ENCODE peak calls at places on chromosomes 1 and 21, in nine cellular contexts. E is transverse colon, M is fibroblast of lung, B is Calu3, I is AG09309, S is fibroblast of the aortic adventitia, Z is WERI-Rb-1, R is OCI-LY7, D is Peyer's patch. C is an unnamed sample.

GRCh38 chr1:112701227-112702066 is 5.5 kb downstream of the RHOC start:
- DNase-seq in R (no peak), B (no peak), Z (no peak), D (peak), S (no peak), I (no peak), E (no peak), M (no peak), C (no peak)

GRCh38 chr1:220511183-220511582 is 16.8 kb upstream of the MARK1 start:
- DNase-seq in Z (no peak), M (no peak), S (no peak), D (no peak), E (no peak), B (no peak), R (no peak), I (no peak), C (no peak)

GRCh38 chr1:3556336-3556735 is 55.0 kb downstream of the MEGF6 start:
- DNase-seq in S (no peak), E (no peak), D (no peak), Z (no peak), I (no peak), R (no peak), B (no peak), M (no peak), C (no peak)

GRCh38 chr1:228079013-228079412 is 3.5 kb upstream of the ARF1 start:
- DNase-seq in R (no peak), M (no peak), Z (no peak), S (no peak), I (no peak), E (peak), D (no peak), B (no peak), C (no peak)

GRCh38 chr1:79161077-79161476 is 154.5 kb upstream of the ADGRL4 start:
- DNase-seq in I (no peak), D (no peak), M (peak), Z (no peak), B (no peak), R (no peak), S (peak), E (no peak), C (no peak)

GRCh38 chr21:28196981-28197380 is 795.7 kb downstream of the LTN1 start:
- DNase-seq in I (no peak), B (no peak), Z (no peak), S (no peak), M (no peak), R (no peak), D (no peak), E (no peak), C (no peak)

GRCh38 chr1:219537182-219537581 is 75.7 kb downstream of the ZC3H11B start:
- DNase-seq in D (no peak), E (no peak), S (no peak), B (no peak), Z (no peak), R (no peak), M (peak), I (no peak), C (no peak)

GRCh38 chr1:106954830-106955229 is 101.6 kb upstream of the PRMT6 start:
- DNase-seq in D (no peak), S (no peak), Z (no peak), I (no peak), B (no peak), M (no peak), R (no peak), E (no peak), C (no peak)

GRCh38 chr1:102595106-102595505 is 513.2 kb downstream of the COL11A1 start:
- DNase-seq in M (peak), D (no peak), I (no peak), S (no peak), Z (no peak), E (no peak), R (no peak), B (no peak), C (no peak)

GRCh38 chr1:243246916-243247315 is 8.2 kb downstream of the CEP170 start:
- DNase-seq in M (peak), E (no peak), B (no peak), R (peak), Z (no peak), I (no peak), D (no peak), S (peak), C (no peak)

GRCh38 chr1:182614796-182615451 is 10.7 kb upstream of the RGS16 start:
- DNase-seq in Z (no peak), E (peak), D (peak), B (peak), R (peak), M (peak), I (peak), S (peak), C (peak)

GRCh38 chr1:76317299-76317913 is 242.9 kb downstream of the ST6GALNAC3 start:
- DNase-seq in D (no peak), M (no peak), R (no peak), B (no peak), I (no peak), E (no peak), S (no peak), Z (no peak), C (no peak)

GRCh38 chr1:62084304-62084905 is 110.2 kb upstream of the L1TD1 start:
- DNase-seq in D (no peak), I (no peak), E (no peak), B (no peak), Z (no peak), S (peak), M (peak), R (no peak), C (no peak)

GRCh38 chr1:58780586-58781452 is 3.0 kb downstream of the JUN start:
- DNase-seq in Z (no peak), D (no peak), E (no peak), R (no peak), M (peak), B (peak), S (peak), I (no peak), C (no peak)

GRCh38 chr1:112507336-112507735 is 1.4 kb upstream of the WNT2B start:
- DNase-seq in S (no peak), B (no peak), Z (no peak), E (no peak), D (no peak), I (no peak), R (no peak), M (no peak), C (no peak)

GRCh38 chr1:117098287-117098890 is 23.2 kb downstream of the TRIM45 start:
- DNase-seq in B (no peak), D (no peak), R (no peak), Z (no peak), S (no peak), I (no peak), M (no peak), E (no peak), C (no peak)

GRCh38 chr1:21176589-21177555 is at the start of gene EIF4G3:
- DNase-seq in Z (peak), R (peak), D (peak), B (peak), E (peak), S (peak), I (peak), M (peak), C (peak)

GRCh38 chr1:156927215-156928042 is 7.0 kb downstream of the LRRC71 start:
- DNase-seq in M (peak), I (no peak), R (no peak), S (peak), B (peak), E (peak), D (peak), Z (peak), C (peak)

GRCh38 chr1:232012773-232013386 is 386.3 kb downstream of the DISC1 start:
- DNase-seq in B (peak), Z (no peak), R (no peak), D (peak), S (peak), E (peak), M (peak), I (peak), C (no peak)

GRCh38 chr1:60894121-60894520 is 188.2 kb upstream of the NFIA start:
- DNase-seq in D (peak), M (no peak), E (peak), I (no peak), B (no peak), Z (no peak), S (no peak), R (no peak), C (no peak)

GRCh38 chr1:115771847-115772457 is 3.4 kb upstream of the CASQ2 start:
- DNase-seq in D (peak), R (peak), S (peak), I (peak), Z (peak), B (peak), M (peak), E (peak), C (no peak)

GRCh38 chr1:110214454-110215404 is 4.6 kb downstream of the KCNC4 start:
- DNase-seq in I (no peak), M (no peak), B (no peak), Z (no peak), E (no peak), D (no peak), R (no peak), S (peak), C (no peak)

GRCh38 chr1:76640723-76641122 is 226.6 kb upstream of the ST6GALNAC5 start:
- DNase-seq in D (no peak), M (no peak), S (no peak), B (no peak), Z (no peak), I (no peak), E (no peak), R (no peak), C (no peak)

GRCh38 chr1:76843821-76844448 is 23.3 kb upstream of the ST6GALNAC5 start:
- DNase-seq in E (no peak), R (no peak), D (no peak), M (no peak), B (no peak), S (no peak), Z (no peak), I (no peak), C (no peak)

GRCh38 chr1:17561561-17561985 is 22.1 kb downstream of the ARHGEF10L start:
- DNase-seq in E (no peak), D (no peak), S (peak), R (no peak), I (no peak), B (peak), M (peak), Z (no peak), C (no peak)

GRCh38 chr1:100657876-100658715 is 61.4 kb upstream of the VCAM1 start:
- DNase-seq in R (no peak), B (no peak), S (no peak), Z (peak), D (no peak), E (no peak), I (no peak), M (peak), C (no peak)

GRCh38 chr1:85047144-85047471 is 1.2 kb downstream of the MCOLN3 start:
- DNase-seq in M (no peak), I (no peak), B (no peak), S (no peak), Z (no peak), D (no peak), R (no peak), E (no peak), C (no peak)

GRCh38 chr1:161307230-161307768 is 2.5 kb downstream of the MPZ start:
- DNase-seq in B (no peak), S (peak), Z (no peak), M (no peak), I (no peak), D (peak), R (peak), E (no peak), C (no peak)

GRCh38 chr1:161309868-161310267 is at the start of gene MPZ:
- DNase-seq in D (no peak), Z (no peak), M (no peak), S (no peak), B (no peak), E (no peak), I (no peak), R (no peak), C (no peak)

GRCh38 chr1:161305872-161306519 is 3.8 kb downstream of the MPZ start:
- DNase-seq in R (peak), Z (peak), M (peak), S (peak), I (no peak), D (peak), B (no peak), E (peak), C (peak)

GRCh38 chr1:161307892-161308638 is 1.7 kb downstream of the MPZ start:
- DNase-seq in M (peak), S (peak), I (no peak), Z (no peak), D (no peak), R (no peak), B (no peak), E (no peak), C (no peak)

DNA sequence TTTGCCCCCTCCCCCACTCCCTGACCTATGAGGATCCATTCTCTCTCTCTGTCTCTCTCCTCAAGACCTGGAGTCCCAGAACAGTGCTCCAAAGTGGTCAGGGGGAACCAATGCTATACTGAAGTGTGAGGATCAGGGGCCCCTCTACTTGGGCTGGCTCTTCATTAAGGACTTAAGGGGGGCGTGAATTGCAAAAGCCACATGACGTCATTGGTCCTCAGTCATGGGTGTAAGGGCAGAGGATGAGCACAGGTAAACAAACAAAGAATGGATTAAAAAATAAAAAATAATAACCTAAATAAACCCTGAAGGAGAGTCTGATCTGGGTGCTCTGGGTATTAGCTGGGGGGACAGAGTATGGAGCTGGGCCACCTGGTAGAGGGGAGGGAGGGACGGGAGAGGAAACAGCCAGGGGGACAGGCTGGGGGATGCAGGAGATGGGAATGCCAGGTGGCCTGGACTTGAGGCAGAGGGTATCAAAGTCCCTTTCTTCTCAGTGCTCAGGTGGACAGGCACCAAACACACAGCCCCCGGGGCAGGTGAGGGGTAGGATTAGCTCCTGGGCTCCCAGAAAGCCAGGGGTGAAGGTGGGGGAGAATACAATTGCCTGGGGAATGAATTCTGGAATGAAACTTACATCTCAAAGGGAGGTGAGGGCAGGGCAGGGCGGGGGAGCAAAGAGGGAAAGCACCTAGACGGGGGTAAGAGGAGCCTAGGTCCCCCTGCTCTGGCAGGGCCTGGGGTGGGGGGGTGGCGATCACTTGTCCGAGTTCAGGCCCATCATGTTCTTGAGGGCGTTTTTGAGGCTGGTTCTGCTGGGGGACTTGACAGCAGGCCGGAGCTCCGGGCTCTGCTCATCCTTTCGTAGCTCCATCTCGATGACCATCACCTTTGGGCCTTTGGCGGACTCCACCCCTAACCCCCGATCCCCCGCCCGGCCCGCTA is 4.6 kb downstream of the MPZ start:
- DNase-seq in I (no peak), S (no peak), E (no peak), D (no peak), Z (no peak), B (no peak), M (no peak), R (peak), C (no peak)
- TF ChIP-seq CTCF in I (no peak), S (no peak), E (no peak), D (no peak), Z (no peak), B (no peak), M (no peak), R (no peak), C (no peak)

GRCh38 chr1:35268282-35269189 is at the start of gene ZMYM4:
- DNase-seq in B (peak), E (peak), I (peak), R (peak), S (peak), M (peak), D (peak), Z (peak), C (peak)
- TF ChIP-seq CTCF in B (no peak), E (peak), I (no peak), R (no peak), S (no peak), M (no peak), D (peak), Z (no peak), C (peak)

GRCh38 chr1:32754282-32755097 is 51.9 kb upstream of the SYNC start:
- DNase-seq in Z (peak), S (no peak), E (no peak), R (no peak), B (peak), D (peak), M (peak), I (no peak), C (no peak)

GRCh38 chr1:32755810-32756159 is 53.2 kb upstream of the SYNC start:
- DNase-seq in M (no peak), S (no peak), I (no peak), E (no peak), D (no peak), B (no peak), Z (no peak), R (no peak), C (no peak)

GRCh38 chr1:32757213-32757895 is 54.8 kb upstream of the SYNC start:
- DNase-seq in B (no peak), Z (no peak), E (peak), M (no peak), D (peak), I (no peak), R (no peak), S (no peak), C (no peak)

GRCh38 chr1:32755098-32755809 is 52.7 kb upstream of the SYNC start:
- DNase-seq in M (peak), I (no peak), Z (no peak), E (no peak), D (no peak), B (no peak), R (no peak), S (no peak), C (no peak)

DNA sequence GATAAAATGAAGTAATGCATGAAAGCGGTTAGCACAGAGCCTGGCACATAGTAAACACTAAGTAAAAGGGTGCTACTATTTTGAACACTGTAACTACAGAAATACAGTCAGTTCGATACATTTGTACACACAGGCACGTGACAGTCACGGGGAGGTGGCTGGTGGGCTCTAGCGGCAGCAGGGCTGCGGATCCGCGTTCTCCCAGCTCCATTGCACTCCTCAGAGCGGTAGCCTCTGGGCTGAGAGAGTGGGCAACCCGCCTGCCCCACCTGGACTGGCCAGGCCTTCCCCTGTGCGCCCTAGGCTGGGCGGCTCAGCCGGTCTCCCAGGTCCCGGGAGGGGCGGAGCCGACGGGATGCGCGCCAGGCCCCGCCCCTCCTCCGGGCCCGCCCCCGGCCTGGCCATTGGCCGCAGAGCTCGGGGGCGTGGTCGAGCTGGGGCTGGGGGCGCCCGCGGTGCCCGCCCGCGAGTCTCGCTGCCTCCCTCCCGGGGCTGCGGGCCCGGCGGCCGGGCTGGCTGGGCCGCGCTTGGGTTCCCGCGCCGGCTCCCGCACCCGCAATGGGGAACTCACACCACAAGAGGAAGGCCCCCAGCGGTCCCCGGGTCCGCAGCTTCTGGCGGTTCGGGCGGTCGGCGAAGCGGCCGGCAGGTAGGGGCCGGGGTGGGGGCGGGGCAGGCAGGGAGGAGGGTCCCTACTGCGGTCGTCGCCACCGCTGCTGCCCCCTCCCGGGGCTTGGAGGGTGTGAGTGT is 51.1 kb upstream of the SYNC start:
- DNase-seq in M (peak), B (peak), D (peak), E (peak), I (no peak), R (peak), Z (peak), S (peak), C (peak)
- TF ChIP-seq CTCF in M (no peak), B (no peak), D (no peak), E (no peak), I (no peak), R (no peak), Z (no peak), S (no peak), C (peak)

DNA sequence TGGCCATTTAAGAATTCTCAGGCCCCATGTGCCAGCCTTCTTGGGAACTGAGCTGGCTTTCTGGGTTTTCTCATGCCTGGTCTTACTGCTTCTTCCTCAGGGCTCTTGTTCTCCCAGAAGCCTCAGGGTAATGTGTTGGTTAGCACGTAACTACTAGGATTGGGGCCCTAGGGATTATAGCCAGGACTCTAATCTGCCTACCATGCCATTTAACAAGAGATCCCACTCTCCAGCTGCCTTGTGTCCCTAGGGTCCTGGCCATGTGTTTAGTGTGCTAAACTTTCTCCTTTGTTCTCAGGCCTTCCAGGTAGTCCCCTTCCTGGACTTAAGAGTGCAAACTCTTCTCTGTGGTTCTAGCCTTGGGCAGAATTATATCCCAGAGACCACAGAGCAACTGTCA is 2.2 kb upstream of the SH3BGRL3 start:
- DNase-seq in S (no peak), R (no peak), I (no peak), M (no peak), Z (peak), D (no peak), E (no peak), B (no peak), C (no peak)
- TF ChIP-seq CTCF in S (no peak), R (no peak), I (no peak), M (no peak), Z (no peak), D (no peak), E (no peak), B (no peak), C (no peak)

GRCh38 chr1:32939655-32940371 is 24.8 kb downstream of the RNF19B start:
- DNase-seq in S (peak), Z (peak), B (peak), D (peak), E (peak), I (peak), M (peak), R (no peak), C (no peak)

GRCh38 chr1:32931760-32932159 is 30.6 kb upstream of the TMEM54 start:
- DNase-seq in E (no peak), Z (no peak), S (no peak), B (no peak), I (no peak), D (no peak), R (no peak), M (no peak), C (no peak)

GRCh38 chr1:32937061-32937460 is 27.5 kb downstream of the RNF19B start:
- DNase-seq in Z (no peak), R (no peak), E (no peak), S (no peak), M (peak), D (no peak), B (no peak), I (no peak), C (no peak)

GRCh38 chr1:32928285-32928684 is 27.1 kb upstream of the TMEM54 start:
- DNase-seq in R (no peak), E (no peak), S (no peak), B (no peak), I (no peak), D (no peak), M (no peak), Z (no peak), C (no peak)

DNA sequence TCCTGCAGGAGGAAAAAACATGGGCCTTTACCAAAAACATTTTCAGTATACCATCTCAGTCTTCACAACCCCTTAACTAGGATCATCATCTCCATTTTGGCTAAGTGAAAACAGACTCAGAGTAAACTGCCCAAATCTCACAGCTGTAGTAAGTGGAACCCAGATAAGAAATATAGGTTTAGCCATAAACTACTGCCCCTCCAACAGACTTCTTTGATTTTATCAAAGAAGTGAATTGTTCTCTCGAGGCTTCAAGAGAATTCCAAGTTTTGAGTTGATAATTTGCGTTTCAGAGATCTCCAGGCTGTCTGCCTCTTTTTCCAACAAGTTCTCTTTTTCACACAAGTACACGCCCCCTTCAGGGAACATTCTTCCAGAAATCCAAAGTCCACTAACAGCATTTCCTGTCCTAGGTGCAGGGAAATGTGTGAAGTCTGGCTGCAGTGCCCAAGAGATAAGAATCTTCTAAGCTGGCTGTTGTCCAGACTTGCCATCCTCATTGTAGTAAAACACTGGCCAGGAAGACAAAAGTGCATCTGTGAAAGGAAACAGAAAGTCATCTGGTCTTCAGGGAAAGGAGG is 30.8 kb downstream of the RNF19B start:
- DNase-seq in R (no peak), Z (peak), S (peak), E (peak), I (no peak), D (peak), M (peak), B (peak), C (no peak)
- TF ChIP-seq CTCF in R (no peak), Z (no peak), S (no peak), E (no peak), I (peak), D (no peak), M (no peak), B (no peak), C (peak)

C was measured in type B pancreatic cell.